ENCODE peak calls at places on chromosome 13, in four cellular contexts. One of them, this sample, is unnamed. For H3K4me1, the result is how much of the 10 kb centered on the place peaks cover.

GRCh38 chr13:35086667-35087066 is 144.6 kb downstream of the NBEA start:
- DNase-seq in uterus: no peak
- DNase-seq in CD8-positive, alpha-beta memory T cell: no peak
- DNase-seq in adrenal gland: no peak
- DNase-seq in this sample: no peak

GRCh38 chr13:64884976-64885375 is 2345.2 kb downstream of the PCDH9 start:
- DNase-seq in adrenal gland: no peak
- DNase-seq in uterus: no peak
- DNase-seq in CD8-positive, alpha-beta memory T cell: no peak
- DNase-seq in this sample: no peak

GRCh38 chr13:31192306-31192705 is 7.5 kb upstream of the B3GLCT start:
- DNase-seq in uterus: no peak
- DNase-seq in adrenal gland: no peak
- DNase-seq in CD8-positive, alpha-beta memory T cell: no peak
- DNase-seq in this sample: no peak

GRCh38 chr13:51920786-51921185 is 59.0 kb downstream of the CCDC70 start:
- DNase-seq in uterus: no peak
- DNase-seq in adrenal gland: no peak
- DNase-seq in CD8-positive, alpha-beta memory T cell: no peak
- DNase-seq in this sample: no peak

GRCh38 chr13:51960766-51961165 is 50.5 kb downstream of the ATP7B start:
- DNase-seq in uterus: no peak
- DNase-seq in adrenal gland: no peak
- DNase-seq in CD8-positive, alpha-beta memory T cell: no peak
- DNase-seq in this sample: no peak

GRCh38 chr13:111662895-111663294 is 342.5 kb downstream of the TEX29 start:
- DNase-seq in CD8-positive, alpha-beta memory T cell: no peak
- DNase-seq in adrenal gland: no peak
- DNase-seq in uterus: no peak
- DNase-seq in this sample: no peak

GRCh38 chr13:30308548-30308947 is 1.2 kb upstream of the KATNAL1 start:
- DNase-seq in adrenal gland: no peak
- DNase-seq in CD8-positive, alpha-beta memory T cell: no peak
- DNase-seq in uterus: no peak
- DNase-seq in this sample: no peak

GRCh38 chr13:93714171-93714570 is 487.6 kb downstream of the GPC6 start:
- DNase-seq in CD8-positive, alpha-beta memory T cell: no peak
- DNase-seq in adrenal gland: no peak
- DNase-seq in uterus: no peak
- DNase-seq in this sample: no peak

GRCh38 chr13:36981156-36981743 is 17.9 kb downstream of the ALG5 start:
- DNase-seq in uterus: no peak
- DNase-seq in CD8-positive, alpha-beta memory T cell: no peak
- DNase-seq in adrenal gland: no peak
- DNase-seq in this sample: no peak

GRCh38 chr13:66659291-66660012 is 570.7 kb downstream of the PCDH9 start:
- DNase-seq in CD8-positive, alpha-beta memory T cell: no peak
- DNase-seq in uterus: no peak
- DNase-seq in adrenal gland: no peak
- DNase-seq in this sample: no peak

GRCh38 chr13:77250968-77251367 is 75.9 kb downstream of the MYCBP2 start:
- DNase-seq in CD8-positive, alpha-beta memory T cell: no peak
- DNase-seq in uterus: no peak
- DNase-seq in adrenal gland: no peak
- DNase-seq in this sample: no peak

GRCh38 chr13:81929988-81930387 is 1589.1 kb upstream of the SPRY2 start:
- DNase-seq in CD8-positive, alpha-beta memory T cell: no peak
- DNase-seq in uterus: no peak
- DNase-seq in adrenal gland: no peak
- DNase-seq in this sample: no peak

GRCh38 chr13:38670627-38671026 is 16.2 kb upstream of the FREM2 start:
- DNase-seq in CD8-positive, alpha-beta memory T cell: no peak
- DNase-seq in uterus: no peak
- DNase-seq in adrenal gland: no peak
- DNase-seq in this sample: no peak

GRCh38 chr13:50797081-50797480 is 46.4 kb downstream of the DLEU7 start:
- DNase-seq in adrenal gland: no peak
- DNase-seq in CD8-positive, alpha-beta memory T cell: no peak
- DNase-seq in uterus: no peak
- DNase-seq in this sample: no peak

GRCh38 chr13:66312312-66313087 is 917.6 kb downstream of the PCDH9 start:
- DNase-seq in CD8-positive, alpha-beta memory T cell: no peak
- DNase-seq in adrenal gland: no peak
- DNase-seq in uterus: no peak
- DNase-seq in this sample: no peak

GRCh38 chr13:39803851-39804250 is 148.4 kb downstream of the COG6 start:
- DNase-seq in uterus: no peak
- DNase-seq in CD8-positive, alpha-beta memory T cell: no peak
- DNase-seq in adrenal gland: no peak
- DNase-seq in this sample: no peak

GRCh38 chr13:25648996-25649633 is 277.3 kb downstream of the ATP8A2 start:
- DNase-seq in adrenal gland: no peak
- DNase-seq in CD8-positive, alpha-beta memory T cell: no peak
- DNase-seq in uterus: no peak
- DNase-seq in this sample: no peak

GRCh38 chr13:57698851-57699250 is 67.3 kb downstream of the PCDH17 start:
- DNase-seq in CD8-positive, alpha-beta memory T cell: no peak
- DNase-seq in uterus: no peak
- DNase-seq in adrenal gland: no peak
- DNase-seq in this sample: no peak

GRCh38 chr13:24097667-24098066 is 62.9 kb upstream of the SPATA13 start:
- DNase-seq in uterus: no peak
- DNase-seq in adrenal gland: no peak
- DNase-seq in CD8-positive, alpha-beta memory T cell: no peak
- DNase-seq in this sample: no peak

GRCh38 chr13:35531551-35531950 is 55.1 kb upstream of the MAB21L1 start:
- DNase-seq in uterus: no peak
- DNase-seq in adrenal gland: no peak
- DNase-seq in CD8-positive, alpha-beta memory T cell: no peak
- DNase-seq in this sample: no peak

GRCh38 chr13:73230714-73231113 is 171.9 kb downstream of the KLF5 start:
- DNase-seq in uterus: no peak
- DNase-seq in adrenal gland: no peak
- DNase-seq in CD8-positive, alpha-beta memory T cell: no peak
- DNase-seq in this sample: no peak

GRCh38 chr13:51822106-51822840 is 18.3 kb upstream of the DHRS12 start:
- DNase-seq in adrenal gland: no peak
- DNase-seq in uterus: no peak
- DNase-seq in CD8-positive, alpha-beta memory T cell: no peak
- DNase-seq in this sample: no peak

GRCh38 chr13:76168661-76169060 is 532.5 kb downstream of the LMO7 start:
- DNase-seq in adrenal gland: no peak
- DNase-seq in CD8-positive, alpha-beta memory T cell: no peak
- DNase-seq in uterus: no peak
- DNase-seq in this sample: no peak

GRCh38 chr13:22735381-22735995 is 445.3 kb upstream of the SGCG start:
- DNase-seq in CD8-positive, alpha-beta memory T cell: no peak
- DNase-seq in uterus: no peak
- DNase-seq in adrenal gland: peak
- DNase-seq in this sample: no peak

GRCh38 chr13:96785986-96786385 is 208.3 kb downstream of the OXGR1 start:
- DNase-seq in adrenal gland: no peak
- DNase-seq in uterus: no peak
- DNase-seq in CD8-positive, alpha-beta memory T cell: no peak
- DNase-seq in this sample: no peak

GRCh38 chr13:53191091-53191490 is 162.5 kb downstream of the OLFM4 start:
- DNase-seq in CD8-positive, alpha-beta memory T cell: no peak
- DNase-seq in uterus: no peak
- DNase-seq in adrenal gland: no peak
- DNase-seq in this sample: no peak

GRCh38 chr13:21673592-21674270 is 2.9 kb downstream of the FGF9 start:
- DNase-seq in uterus: no peak
- DNase-seq in CD8-positive, alpha-beta memory T cell: peak
- DNase-seq in adrenal gland: peak
- DNase-seq in this sample: no peak

GRCh38 chr13:51801631-51802099 is 2.3 kb downstream of the DHRS12 start:
- DNase-seq in uterus: peak
- DNase-seq in adrenal gland: peak
- DNase-seq in CD8-positive, alpha-beta memory T cell: no peak
- DNase-seq in this sample: peak

GRCh38 chr13:107035778-107036177 is 467.8 kb upstream of the ARGLU1 start:
- DNase-seq in uterus: no peak
- DNase-seq in CD8-positive, alpha-beta memory T cell: no peak
- DNase-seq in adrenal gland: no peak
- DNase-seq in this sample: no peak

GRCh38 chr13:28318418-28318995 is 176.4 kb downstream of the FLT1 start:
- DNase-seq in adrenal gland: no peak
- DNase-seq in CD8-positive, alpha-beta memory T cell: no peak
- DNase-seq in uterus: no peak
- DNase-seq in this sample: no peak

GRCh38 chr13:90232291-90232690 is 1115.2 kb upstream of the MIR17HG start:
- DNase-seq in CD8-positive, alpha-beta memory T cell: no peak
- DNase-seq in adrenal gland: no peak
- DNase-seq in uterus: no peak
- DNase-seq in this sample: no peak

GRCh38 chr13:36456577-36456976 is 24.3 kb downstream of the CCNA1 start:
- DNase-seq in CD8-positive, alpha-beta memory T cell: no peak
- DNase-seq in uterus: no peak
- DNase-seq in adrenal gland: no peak
- DNase-seq in this sample: no peak

GRCh38 chr13:45200701-45201230 is at the start of gene KCTD4:
- DNase-seq in CD8-positive, alpha-beta memory T cell: no peak
- DNase-seq in uterus: no peak
- DNase-seq in adrenal gland: no peak
- DNase-seq in this sample: no peak

GRCh38 chr13:24313449-24313848 is 4.1 kb downstream of the C1QTNF9 start:
- DNase-seq in uterus: no peak
- DNase-seq in CD8-positive, alpha-beta memory T cell: no peak
- DNase-seq in adrenal gland: no peak
- DNase-seq in this sample: no peak

GRCh38 chr13:41017153-41017552 is 2.0 kb downstream of the ELF1 start:
- DNase-seq in adrenal gland: peak
- DNase-seq in uterus: no peak
- DNase-seq in CD8-positive, alpha-beta memory T cell: peak
- DNase-seq in this sample: no peak
- H3K4me1 ChIP-seq in adrenal gland: under half
- H3K4me1 ChIP-seq in uterus: under half
- H3K4me1 ChIP-seq in CD8-positive, alpha-beta memory T cell: under half
- H3K4me1 ChIP-seq in this sample: under half

GRCh38 chr13:110312669-110313031 is 5.6 kb downstream of the COL4A2 start:
- DNase-seq in adrenal gland: no peak
- DNase-seq in CD8-positive, alpha-beta memory T cell: no peak
- DNase-seq in uterus: peak
- DNase-seq in this sample: no peak

GRCh38 chr13:110314516-110315245 is 7.6 kb downstream of the COL4A2 start:
- DNase-seq in adrenal gland: no peak
- DNase-seq in uterus: no peak
- DNase-seq in CD8-positive, alpha-beta memory T cell: no peak
- DNase-seq in this sample: no peak

GRCh38 chr13:110309661-110310524 is 2.8 kb downstream of the COL4A2 start:
- DNase-seq in CD8-positive, alpha-beta memory T cell: no peak
- DNase-seq in uterus: no peak
- DNase-seq in adrenal gland: no peak
- DNase-seq in this sample: no peak

GRCh38 chr13:110310541-110311491 is 3.7 kb downstream of the COL4A2 start:
- DNase-seq in CD8-positive, alpha-beta memory T cell: no peak
- DNase-seq in adrenal gland: no peak
- DNase-seq in uterus: no peak
- DNase-seq in this sample: no peak

GRCh38 chr13:110311721-110312668 is 4.9 kb downstream of the COL4A2 start:
- DNase-seq in CD8-positive, alpha-beta memory T cell: no peak
- DNase-seq in uterus: no peak
- DNase-seq in adrenal gland: no peak
- DNase-seq in this sample: no peak
- H3K4me1 ChIP-seq in CD8-positive, alpha-beta memory T cell: under half
- H3K4me1 ChIP-seq in uterus: under half
- H3K4me1 ChIP-seq in adrenal gland: under half
- H3K4me1 ChIP-seq in this sample: under half

DNA sequence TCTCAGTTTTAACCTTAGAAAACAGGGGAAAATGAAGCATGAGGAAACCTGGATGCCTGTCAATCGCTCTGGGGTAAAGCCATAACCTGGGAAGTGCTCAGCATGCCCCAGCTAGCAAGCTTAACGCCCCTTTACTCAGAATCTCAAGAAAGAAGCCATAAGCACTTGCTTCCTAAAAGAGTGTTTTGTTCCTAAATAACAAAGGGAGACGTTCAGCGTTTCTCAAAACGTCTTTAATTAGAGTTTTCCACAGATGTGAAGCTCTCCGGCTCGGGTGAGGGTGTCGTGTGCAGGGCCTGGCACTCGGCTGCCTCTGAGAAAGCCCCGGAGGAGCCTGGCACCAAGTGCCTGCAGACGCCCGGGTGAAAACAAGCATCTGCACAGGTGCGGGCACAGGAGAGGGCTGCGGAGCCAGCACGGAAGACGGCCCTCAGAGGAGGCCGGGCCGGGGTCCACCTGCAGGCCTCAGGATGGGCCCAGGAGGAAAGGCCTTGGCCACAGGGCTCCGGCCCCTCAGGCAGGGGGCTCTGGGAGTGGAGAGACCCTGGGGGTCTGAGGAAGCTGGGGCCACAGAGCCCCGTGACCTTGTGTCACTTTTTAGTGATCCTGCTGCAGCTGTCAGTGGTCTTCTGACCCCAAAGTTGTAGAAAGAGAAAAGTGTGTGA is 6.2 kb downstream of the GAS6 start:
- DNase-seq in adrenal gland: no peak
- DNase-seq in CD8-positive, alpha-beta memory T cell: no peak
- DNase-seq in uterus: no peak
- DNase-seq in this sample: no peak
- H3K4me1 ChIP-seq in adrenal gland: half or more
- H3K4me1 ChIP-seq in CD8-positive, alpha-beta memory T cell: under half
- H3K4me1 ChIP-seq in uterus: half or more
- H3K4me1 ChIP-seq in this sample: half or more

DNA sequence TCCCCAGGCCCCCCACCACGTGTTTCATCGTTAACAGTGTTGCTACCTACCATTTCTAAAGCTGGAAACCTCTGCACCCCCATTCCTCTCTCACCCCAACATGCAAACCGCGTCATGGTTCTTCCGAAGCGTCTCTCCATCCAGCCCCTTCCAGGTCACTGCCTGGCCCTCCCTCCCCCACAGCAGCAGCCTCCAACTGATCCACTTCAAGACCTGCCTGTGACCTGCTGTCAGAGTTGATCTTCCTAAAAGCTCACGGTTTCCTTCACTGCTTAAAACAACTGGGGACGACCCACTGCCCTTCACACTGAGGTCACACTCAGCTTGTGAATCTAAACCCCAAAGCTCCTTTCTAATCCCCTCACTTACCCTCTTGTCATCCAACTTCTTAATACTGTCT is 47.7 kb downstream of the STK24 start:
- DNase-seq in uterus: no peak
- DNase-seq in CD8-positive, alpha-beta memory T cell: no peak
- DNase-seq in adrenal gland: no peak
- DNase-seq in this sample: no peak
- H3K4me1 ChIP-seq in uterus: under half
- H3K4me1 ChIP-seq in CD8-positive, alpha-beta memory T cell: half or more
- H3K4me1 ChIP-seq in adrenal gland: under half
- H3K4me1 ChIP-seq in this sample: under half

This sample was measured in thoracic aorta.